ENCODE peak calls at places on chromosomes 4 and X, in seven cellular contexts. A is astrocyte of the spinal cord, J is suprapubic skin, T is breast epithelium, R is tibial nerve, Z is choroid plexus epithelial cell, K is cardiac muscle cell. D is an unnamed sample.

GRCh38 chr4:70839537-70840093 is at the start of gene GRSF1:
- DNase-seq in K (peak; percentile 95), Z (peak; percentile 96), J (peak; percentile 96), A (peak; percentile 96), R (peak; percentile 87), T (peak; percentile 91), D (peak; percentile 95)

GRCh38 chr4:4267981-4268380 is 20.0 kb upstream of the TMEM128 start:
- DNase-seq in A (peak; percentile 25), J (no peak), R (no peak), Z (peak; percentile 39), K (no peak), T (no peak), D (peak; percentile 24)

GRCh38 chrX:115582035-115582870 is 21.3 kb downstream of the PLS3 start:
- DNase-seq in R (no peak), A (no peak), K (no peak), T (no peak), J (no peak), Z (no peak), D (no peak)

GRCh38 chr4:173039617-173040176 is 128.9 kb upstream of the GALNT7 start:
- DNase-seq in J (no peak), T (no peak), K (no peak), R (no peak), Z (peak; percentile 34), A (no peak), D (no peak)

GRCh38 chr4:109424093-109424818 is 9.4 kb upstream of the SEC24B start:
- DNase-seq in R (no peak), A (no peak), T (no peak), Z (no peak), J (no peak), K (no peak), D (no peak)

GRCh38 chr4:76640252-76640925 is 205.4 kb downstream of the SHROOM3 start:
- DNase-seq in K (no peak), T (no peak), Z (no peak), A (no peak), J (no peak), R (no peak), D (no peak)

GRCh38 chr4:123545569-123546122 is 149.1 kb downstream of the SPRY1 start:
- DNase-seq in Z (no peak), K (no peak), R (no peak), J (no peak), T (no peak), A (no peak), D (no peak)

GRCh38 chrX:47484885-47485284 is 1.9 kb upstream of the ZNF41 start:
- DNase-seq in A (no peak), R (no peak), J (no peak), K (no peak), T (no peak), Z (no peak), D (no peak)

GRCh38 chr4:102783006-102783405 is 22.2 kb upstream of the MANBA start:
- DNase-seq in T (no peak), K (no peak), A (no peak), R (no peak), Z (no peak), J (no peak), D (no peak)

GRCh38 chr4:184357164-184357563 is 117.2 kb downstream of the IRF2 start:
- DNase-seq in A (no peak), J (no peak), T (no peak), R (no peak), K (no peak), Z (no peak), D (no peak)

GRCh38 chr4:95085118-95085833 is 327.5 kb downstream of the BMPR1B start:
- DNase-seq in A (no peak), T (no peak), R (no peak), K (no peak), Z (peak; percentile 35), J (no peak), D (no peak)

GRCh38 chrX:122572461-122572860 is 611.6 kb upstream of the GRIA3 start:
- DNase-seq in R (no peak), T (no peak), K (no peak), J (no peak), A (peak; percentile 36), Z (no peak), D (peak; percentile 10)

GRCh38 chr4:5204781-5205180 is 153.5 kb downstream of the STK32B start:
- DNase-seq in R (peak; percentile 28), T (no peak), K (no peak), J (no peak), A (no peak), Z (no peak), D (no peak)

GRCh38 chrX:95218964-95219363 is 1465.7 kb upstream of the DIAPH2 start:
- DNase-seq in R (no peak), J (no peak), A (no peak), T (no peak), K (no peak), Z (no peak), D (no peak)

GRCh38 chr4:182255421-182256190 is 12.4 kb downstream of the TENM3 start:
- DNase-seq in K (no peak), T (no peak), Z (no peak), A (no peak), J (no peak), R (no peak), D (no peak)

GRCh38 chrX:86039625-86040568 is 7.5 kb downstream of the CHM start:
- DNase-seq in Z (no peak), R (no peak), A (no peak), T (no peak), K (peak; percentile 5), J (no peak), D (no peak)

GRCh38 chr4:156294577-156294976 is 340.9 kb upstream of the CTSO start:
- DNase-seq in T (no peak), Z (peak; percentile 96), A (peak; percentile 90), J (no peak), R (no peak), K (peak; percentile 49), D (peak; percentile 93)

DNA sequence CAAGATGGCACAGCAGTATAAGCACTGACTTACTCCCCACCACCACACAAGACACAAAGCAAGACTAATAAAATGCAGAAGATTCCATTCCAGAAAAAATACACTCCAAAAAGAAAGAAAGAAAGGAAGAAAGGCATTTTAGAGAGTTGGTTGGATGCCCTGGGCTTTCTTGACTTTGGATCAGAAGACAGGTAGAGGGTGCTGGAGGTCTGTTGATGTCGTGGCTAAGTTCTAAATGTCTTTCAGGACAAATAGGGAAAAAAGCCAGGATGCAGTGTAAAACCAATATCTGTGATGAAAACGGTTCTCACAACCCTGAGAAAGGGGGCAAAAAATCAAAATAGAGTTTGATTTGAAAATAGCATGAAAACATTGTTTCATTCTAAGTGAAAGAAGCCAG is 555.2 kb upstream of the PRKX start:
- DNase-seq in A (no peak), Z (no peak), J (no peak), K (no peak), T (no peak), R (no peak), D (no peak)
- TF ChIP-seq CTCF in A (no peak), Z (no peak), J (no peak), K (no peak), T (no peak), R (no peak), D (no peak)

DNA sequence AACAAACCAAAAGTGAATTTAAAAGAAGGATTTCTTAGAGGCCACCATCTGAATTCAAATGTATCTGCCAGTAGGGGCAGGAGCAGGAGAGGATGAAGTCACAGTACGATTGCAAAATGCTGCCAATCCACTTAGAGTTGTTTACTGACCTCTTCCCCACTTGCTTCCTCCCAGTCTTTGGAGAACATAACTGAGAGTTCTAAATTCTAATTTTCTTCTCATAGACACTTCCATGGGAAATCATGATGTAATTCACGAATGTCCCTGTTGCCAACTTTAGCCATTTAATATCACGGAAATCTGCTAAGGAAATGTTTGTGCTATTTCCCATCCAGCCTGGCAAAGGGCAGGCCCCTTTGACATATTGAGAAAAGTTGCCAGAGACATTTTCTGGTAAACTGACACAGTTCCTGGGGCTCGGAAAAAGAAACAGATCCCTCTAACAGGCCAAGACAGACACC is 33.6 kb upstream of the NOCT start:
- DNase-seq in A (peak; percentile 19), K (no peak), J (no peak), R (peak; percentile 64), T (no peak), Z (peak; percentile 95), D (peak; percentile 90)
- H3K4me3 ChIP-seq in A (no peak overlapping the region), K (no peak overlapping the region), J (no peak overlapping the region), R (no peak overlapping the region), T (no peak overlapping the region), Z (no peak overlapping the region), D (no peak overlapping the region)

DNA sequence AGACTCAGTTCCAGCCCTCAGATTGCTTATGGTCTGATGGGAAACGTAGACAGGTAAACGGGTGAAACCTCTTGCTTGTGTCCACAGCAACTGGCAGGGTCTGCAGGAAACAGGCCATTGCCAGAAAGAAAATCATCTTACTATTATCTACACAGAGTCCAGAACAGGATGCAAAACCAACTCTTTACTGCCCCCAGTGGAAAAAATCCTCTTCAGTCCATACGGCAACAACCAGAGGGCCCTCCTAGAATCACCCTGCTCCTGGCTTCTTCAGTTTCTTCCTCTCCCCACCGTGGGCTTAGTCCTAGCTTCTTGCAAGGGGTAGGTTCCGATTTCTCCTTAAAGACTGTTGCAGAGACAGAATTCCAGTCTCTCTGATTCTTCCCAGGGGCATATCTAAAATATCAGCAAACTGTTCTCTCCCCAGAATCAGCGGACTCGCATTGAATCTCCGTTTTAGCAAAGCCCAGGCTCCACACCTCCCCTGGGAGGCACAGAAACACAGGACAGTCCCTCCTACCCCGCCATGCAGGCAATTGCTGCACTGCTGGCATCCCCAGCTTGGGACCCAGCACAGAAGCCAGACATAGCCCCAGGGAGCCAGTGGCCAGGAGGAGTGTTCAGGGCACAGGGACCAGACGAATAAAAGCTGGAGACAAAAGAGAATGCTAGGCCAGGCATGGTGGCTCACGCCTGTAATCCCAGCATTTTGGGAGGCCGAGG is 41.0 kb upstream of the SH3RF1 start:
- DNase-seq in T (no peak), K (peak; percentile 78), A (peak; percentile 47), Z (peak; percentile 84), R (peak; percentile 36), J (no peak), D (peak; percentile 80)
- TF ChIP-seq CTCF in T (peak; percentile 44), K (peak; percentile 68), A (peak; percentile 57), Z (peak; percentile 78), R (peak; percentile 30), J (peak; percentile 38), D (peak; percentile 67)

GRCh38 chrX:150163181-150163930 is 199.8 kb upstream of the MAMLD1 start:
- DNase-seq in Z (no peak), J (no peak), T (no peak), A (no peak), K (no peak), R (no peak), D (no peak)

GRCh38 chrX:150161092-150161672 is 201.9 kb upstream of the MAMLD1 start:
- DNase-seq in Z (no peak), A (no peak), R (no peak), T (no peak), J (no peak), K (no peak), D (no peak)

GRCh38 chrX:150160656-150161055 is 202.5 kb upstream of the MAMLD1 start:
- DNase-seq in T (no peak), A (no peak), J (no peak), R (no peak), Z (no peak), K (no peak), D (no peak)

GRCh38 chrX:150163956-150164726 is 199.0 kb upstream of the MAMLD1 start:
- DNase-seq in A (no peak), Z (no peak), J (no peak), K (no peak), T (no peak), R (no peak), D (no peak)

DNA sequence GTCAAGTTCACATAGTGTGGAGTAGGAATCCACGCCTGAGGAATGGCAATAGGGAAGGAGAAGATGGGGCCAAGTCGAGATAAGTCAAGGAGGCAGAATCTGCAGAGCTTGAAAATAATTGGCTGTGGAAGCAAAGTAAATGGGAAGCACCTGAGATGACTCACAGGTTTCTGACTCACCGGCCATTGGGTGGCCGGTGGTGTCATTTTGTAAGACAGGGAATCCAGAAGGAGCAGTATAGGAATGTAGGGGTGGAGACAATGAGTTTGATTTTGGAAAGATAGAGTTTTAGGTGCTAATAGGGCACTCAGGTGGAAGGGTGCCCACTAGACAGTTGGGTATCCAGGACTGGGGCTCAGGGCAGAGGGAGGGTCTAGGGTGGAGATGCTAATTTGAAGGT is 201.0 kb upstream of the MAMLD1 start:
- DNase-seq in A (no peak), Z (no peak), J (no peak), R (no peak), T (no peak), K (no peak), D (no peak)
- H3K4me3 ChIP-seq in A (no peak overlapping the region), Z (no peak overlapping the region), J (no peak overlapping the region), R (no peak overlapping the region), T (no peak overlapping the region), K (no peak overlapping the region), D (no peak overlapping the region)

D was measured in fibroblast of pulmonary artery.